ENCODE peak calls at places on chromosomes 7 and 10, in seven cellular contexts. X is cardiac fibroblast, Z is NCI-H510A treated with DMSO at 0.1 percent for 48 hours, F is EH, M is left ventricle myocardium superior, I is NCI-H2029 treated with DMSO at 0.1 percent for 48 hours, C is GM18507. B is an unnamed sample.

GRCh38 chr7:131365876-131366275 is 38.2 kb downstream of the MKLN1 start:
- DNase-seq in X (peak), Z (no peak), F (peak), M (no peak), I (no peak), C (no peak), B (no peak)

GRCh38 chr7:122674502-122674901 is 24.4 kb downstream of the RNF133 start:
- DNase-seq in X (peak), Z (no peak), F (no peak), M (no peak), I (peak), C (no peak), B (no peak)

GRCh38 chr7:151176401-151176800 is 8.9 kb upstream of the GBX1 start:
- DNase-seq in X (no peak), Z (no peak), F (no peak), M (no peak), I (no peak), C (no peak), B (no peak)

GRCh38 chr10:44853148-44853734 is 57.9 kb upstream of the TMEM72 start:
- DNase-seq in X (peak), Z (no peak), F (peak), M (no peak), I (peak), C (no peak), B (no peak)

GRCh38 chr7:26668821-26669220 is 195.6 kb downstream of the SKAP2 start:
- DNase-seq in X (no peak), Z (no peak), F (no peak), M (no peak), I (no peak), C (no peak), B (no peak)

GRCh38 chr7:122161628-122162027 is 17.6 kb upstream of the AASS start:
- DNase-seq in X (no peak), Z (no peak), F (peak), M (no peak), I (no peak), C (no peak), B (no peak)

GRCh38 chr10:30775779-30776591 is 146.4 kb upstream of the LYZL2 start:
- DNase-seq in X (peak), Z (no peak), F (peak), M (peak), I (no peak), C (no peak), B (no peak)

GRCh38 chr7:122302826-122303521 is 1.6 kb downstream of the FEZF1 start:
- DNase-seq in X (no peak), Z (no peak), F (no peak), M (no peak), I (peak), C (no peak), B (no peak)

GRCh38 chr7:112105584-112106540 is 100.3 kb downstream of the DOCK4 start:
- DNase-seq in X (no peak), Z (no peak), F (no peak), M (no peak), I (no peak), C (no peak), B (no peak)

GRCh38 chr10:49613882-49614241 is at the start of gene CHAT:
- DNase-seq in X (no peak), Z (no peak), F (no peak), M (no peak), I (no peak), C (no peak), B (no peak)

GRCh38 chr7:135744938-135745701 is 3.5 kb downstream of the FAM180A start:
- DNase-seq in X (peak), Z (no peak), F (peak), M (no peak), I (no peak), C (no peak), B (no peak)

GRCh38 chr10:132706701-132707100 is 79.2 kb downstream of the NKX6-2 start:
- DNase-seq in X (no peak), Z (no peak), F (no peak), M (peak), I (no peak), C (no peak), B (no peak)

GRCh38 chr10:24417053-24417452 is 208.1 kb downstream of the KIAA1217 start:
- DNase-seq in X (no peak), Z (no peak), F (no peak), M (no peak), I (no peak), C (no peak), B (no peak)

GRCh38 chr7:104524836-104525235 is 196.4 kb downstream of the LHFPL3 start:
- DNase-seq in X (no peak), Z (no peak), F (no peak), M (no peak), I (no peak), C (no peak), B (no peak)

GRCh38 chr7:39949980-39950472 is at the start of gene CDK13:
- DNase-seq in X (peak), Z (peak), F (peak), M (peak), I (peak), C (peak), B (peak)

GRCh38 chr7:93945756-93946540 is 24.4 kb downstream of the GNG11 start:
- DNase-seq in X (no peak), Z (no peak), F (peak), M (no peak), I (no peak), C (no peak), B (no peak)

GRCh38 chr10:29160110-29160669 is 128.7 kb upstream of the LYZL1 start:
- DNase-seq in X (peak), Z (no peak), F (peak), M (no peak), I (no peak), C (no peak), B (no peak)

GRCh38 chr7:155188357-155188756 is 109.3 kb upstream of the INSIG1 start:
- DNase-seq in X (no peak), Z (no peak), F (peak), M (no peak), I (no peak), C (no peak), B (no peak)

GRCh38 chr10:34802692-34803091 is 12.4 kb downstream of the PARD3 start:
- DNase-seq in X (no peak), Z (no peak), F (no peak), M (no peak), I (no peak), C (no peak), B (no peak)

GRCh38 chr10:24444337-24444736 is 235.4 kb downstream of the KIAA1217 start:
- DNase-seq in X (no peak), Z (no peak), F (peak), M (no peak), I (peak), C (no peak), B (no peak)

GRCh38 chr7:80348221-80348620 is 163.6 kb downstream of the GNAT3 start:
- DNase-seq in X (no peak), Z (no peak), F (no peak), M (no peak), I (no peak), C (no peak), B (no peak)

GRCh38 chr7:64643567-64643966 is 22.4 kb upstream of the ZNF107 start:
- DNase-seq in X (no peak), Z (no peak), F (no peak), M (no peak), I (no peak), C (no peak), B (no peak)

GRCh38 chr7:150444141-150444540 is 6.3 kb upstream of the GIMAP8 start:
- DNase-seq in X (no peak), Z (no peak), F (no peak), M (no peak), I (no peak), C (no peak), B (no peak)